ENCODE peak calls at places on chromosomes 3 and 15, in eight cellular contexts. F is CD8-positive, alpha-beta T cell; V is DND-41; Z is heart right ventricle; J is transverse colon; P is Panc1; E is breast epithelium; U is pancreas. N is an unnamed sample.

GRCh38 chr3:48989126-48989795 is 780 bp upstream of the P4HTM start:
- DNase-seq in F (no peak), Z (no peak), P (no peak), V (no peak), U (no peak), E (no peak), J (no peak), N (peak; percentile 54)

GRCh38 chr3:177300039-177300833 is 103.0 kb upstream of the TBL1XR1 start:
- DNase-seq in J (peak; percentile 76), V (no peak), F (no peak), U (peak; percentile 41), E (no peak), Z (no peak), P (no peak), N (no peak)

GRCh38 chr15:89490550-89491315 is 5.7 kb downstream of the RHCG start:
- DNase-seq in F (no peak), E (no peak), P (no peak), Z (no peak), V (no peak), U (no peak), J (no peak), N (no peak)

GRCh38 chr15:99504823-99505551 is 60.8 kb upstream of the MEF2A start:
- DNase-seq in E (no peak), V (no peak), J (no peak), P (no peak), U (no peak), F (no peak), Z (peak; percentile 7), N (no peak)

GRCh38 chr3:65632409-65632808 is 406.3 kb downstream of the MAGI1 start:
- DNase-seq in Z (no peak), J (no peak), F (no peak), V (no peak), U (no peak), E (no peak), P (no peak), N (no peak)

GRCh38 chr3:39133822-39134221 is 19.6 kb downstream of the CSRNP1 start:
- DNase-seq in U (no peak), E (no peak), F (no peak), V (no peak), Z (no peak), J (no peak), P (no peak), N (no peak)

GRCh38 chr3:33181229-33181628 is 37.4 kb downstream of the SUSD5 start:
- DNase-seq in U (no peak), Z (no peak), V (no peak), E (no peak), J (no peak), F (no peak), P (no peak), N (no peak)

GRCh38 chr15:59892995-59893394 is 111.1 kb upstream of the FOXB1 start:
- DNase-seq in Z (no peak), P (no peak), J (no peak), F (no peak), E (no peak), V (peak; percentile 6), U (no peak), N (peak; percentile 36)

GRCh38 chr3:58171126-58171525 is 39.6 kb downstream of the DNASE1L3 start:
- DNase-seq in V (no peak), J (no peak), Z (no peak), P (no peak), F (no peak), E (no peak), U (no peak), N (no peak)

GRCh38 chr15:41530363-41530956 is 13.6 kb downstream of the RPAP1 start:
- DNase-seq in F (no peak), E (no peak), J (no peak), U (no peak), Z (no peak), P (no peak), V (no peak), N (no peak)

GRCh38 chr3:160106905-160107861 is 118.0 kb upstream of the C3orf80 start:
- DNase-seq in E (no peak), F (no peak), Z (no peak), V (no peak), J (peak; percentile 58), U (peak; percentile 32), P (no peak), N (no peak)

GRCh38 chr15:52010633-52011595 is 8.1 kb upstream of the MAPK6 start:
- DNase-seq in P (peak; percentile 89), E (peak; percentile 68), V (no peak), F (no peak), Z (no peak), U (peak; percentile 36), J (no peak), N (no peak)

GRCh38 chr15:72970965-72971746 is 81.1 kb upstream of the NEO1 start:
- DNase-seq in F (no peak), Z (no peak), P (no peak), V (no peak), E (no peak), U (no peak), J (no peak), N (no peak)
- H3K27me3 ChIP-seq in F (no peaks in the 10 kb centered on the region), Z (no peaks in the 10 kb centered on the region), P (peaks cover 11% of the 10 kb centered on the region), V (peaks cover 10% of the 10 kb centered on the region), E (no peaks in the 10 kb centered on the region), U (no peaks in the 10 kb centered on the region), J (no peaks in the 10 kb centered on the region), N (no peaks in the 10 kb centered on the region)

GRCh38 chr3:136889947-136890346 is 27.9 kb downstream of the NCK1 start:
- DNase-seq in U (no peak), Z (no peak), P (no peak), V (no peak), J (no peak), F (no peak), E (no peak), N (no peak)

GRCh38 chr3:136883967-136884720 is 22.1 kb downstream of the NCK1 start:
- DNase-seq in U (no peak), V (peak; percentile 44), J (no peak), E (no peak), F (no peak), Z (no peak), P (no peak), N (no peak)

GRCh38 chr3:136882575-136882974 is 20.6 kb downstream of the NCK1 start:
- DNase-seq in V (no peak), E (no peak), U (no peak), Z (no peak), P (no peak), J (no peak), F (no peak), N (no peak)

DNA sequence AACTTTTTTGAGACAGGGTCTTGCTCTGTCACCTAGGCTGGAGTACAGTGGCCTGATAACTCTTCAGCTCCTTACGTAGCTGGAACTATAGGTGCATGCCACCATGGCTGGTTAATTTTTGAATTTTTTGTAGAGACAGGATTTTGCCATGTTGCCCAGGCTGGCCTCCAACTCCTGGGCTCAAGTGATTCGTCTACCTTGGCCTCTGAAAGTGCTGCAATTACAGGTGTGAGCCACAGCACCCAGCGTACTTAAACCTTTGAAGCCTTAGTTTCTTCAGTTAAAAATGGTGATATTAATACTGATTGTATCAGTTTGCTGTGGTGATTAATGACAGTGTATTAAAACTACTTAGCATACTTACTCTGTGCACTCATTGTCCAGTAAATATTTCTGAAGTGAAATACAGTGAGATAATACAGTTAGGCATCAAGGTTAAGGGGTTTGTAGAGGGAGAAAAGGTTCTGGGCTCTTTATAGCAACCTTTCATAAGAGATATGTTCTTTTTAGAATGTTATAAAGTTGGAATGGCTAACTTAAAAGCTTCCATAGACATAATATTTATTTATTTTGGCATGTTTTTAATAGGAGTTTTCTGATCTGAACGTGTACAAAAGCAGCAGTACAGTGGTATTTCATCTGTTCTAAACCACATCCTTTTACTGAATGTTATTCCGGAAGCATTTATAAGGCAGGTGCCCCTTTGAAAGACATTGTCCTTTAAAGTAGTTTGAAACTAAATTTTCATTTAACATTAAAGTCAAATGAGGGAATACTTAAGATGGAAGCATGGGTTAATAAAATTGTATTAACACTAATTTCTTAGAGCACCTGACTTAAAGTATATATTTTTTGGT is 23.6 kb downstream of the NCK1 start:
- DNase-seq in Z (no peak), J (no peak), U (no peak), F (no peak), V (peak; percentile 46), P (no peak), E (no peak), N (no peak)
- H3K4me3 ChIP-seq in Z (no peak overlapping the region), J (no peak overlapping the region), U (no peak overlapping the region), F (peak overlapping the region; percentile 38), V (no peak overlapping the region), P (no peak overlapping the region), E (no peak overlapping the region), N (no peak overlapping the region)

DNA sequence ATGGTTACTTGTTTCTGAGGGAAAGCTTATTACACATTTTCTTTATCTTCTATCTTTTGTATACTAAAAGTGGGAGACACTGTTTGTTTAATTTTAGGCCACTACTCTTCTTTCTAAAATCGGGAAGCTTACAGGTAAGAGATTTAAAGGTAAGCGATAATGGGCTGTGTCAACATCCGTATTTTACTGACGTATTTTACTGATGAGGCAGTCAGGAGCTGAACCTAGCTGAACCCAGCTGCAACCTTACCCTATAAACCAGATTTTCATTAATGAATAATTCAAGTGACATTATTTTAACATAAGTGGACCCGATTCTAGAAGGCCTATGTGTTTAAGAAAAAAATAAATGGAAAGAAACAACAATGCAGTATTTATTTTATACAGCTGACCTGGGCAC is 13.1 kb downstream of the PSMD6 start:
- DNase-seq in P (no peak), F (no peak), E (no peak), V (no peak), J (no peak), U (no peak), Z (no peak), N (no peak)
- H3K36me3 ChIP-seq in P (peaks cover 24% of the 10 kb centered on the region), F (peaks cover 75% of the 10 kb centered on the region), E (peaks cover 17% of the 10 kb centered on the region), V (peaks cover 99% of the 10 kb centered on the region), J (no peaks in the 10 kb centered on the region), U (peaks cover 50% of the 10 kb centered on the region), Z (peaks cover 69% of the 10 kb centered on the region), N (peaks cover 26% of the 10 kb centered on the region)

GRCh38 chr15:73717802-73718201 is 33.6 kb downstream of the CD276 start:
- DNase-seq in F (no peak), V (no peak), P (no peak), Z (no peak), J (no peak), U (no peak), E (no peak), N (peak; percentile 81)

GRCh38 chr15:73723146-73723545 is 30.0 kb downstream of the INSYN1 start:
- DNase-seq in U (no peak), P (no peak), Z (no peak), V (no peak), E (no peak), J (no peak), F (no peak), N (no peak)

GRCh38 chr15:73724211-73724610 is 28.9 kb downstream of the INSYN1 start:
- DNase-seq in J (no peak), E (no peak), P (no peak), U (no peak), F (no peak), V (no peak), Z (no peak), N (no peak)

GRCh38 chr15:73727330-73728018 is 25.7 kb downstream of the INSYN1 start:
- DNase-seq in P (no peak), U (no peak), F (no peak), Z (no peak), V (no peak), J (no peak), E (no peak), N (no peak)

DNA sequence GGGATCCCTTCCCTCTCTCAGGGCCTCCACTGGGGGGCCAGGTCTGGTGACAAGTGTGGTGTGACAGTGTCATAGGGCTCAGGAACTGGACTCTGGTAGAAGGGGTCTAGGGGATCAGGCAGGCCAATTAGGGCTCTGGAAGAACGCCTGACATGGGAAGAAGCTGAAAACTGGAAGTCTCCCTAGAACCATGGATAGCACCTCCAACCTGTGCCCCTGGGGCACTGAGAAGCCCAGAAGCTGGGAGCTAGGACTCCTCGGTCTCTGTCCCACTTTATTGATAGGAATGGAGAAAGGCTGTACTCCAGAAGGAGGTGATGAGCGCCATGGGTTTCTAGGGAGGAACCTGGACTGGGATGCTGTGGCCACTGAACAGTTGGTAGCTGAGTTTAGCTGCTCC is 30.7 kb downstream of the INSYN1 start:
- DNase-seq in Z (no peak), V (no peak), E (no peak), F (no peak), J (no peak), P (no peak), U (no peak), N (no peak)
- H3K27me3 ChIP-seq in Z (no peaks in the 10 kb centered on the region), V (peaks cover 15% of the 10 kb centered on the region), E (no peaks in the 10 kb centered on the region), F (no peaks in the 10 kb centered on the region), J (no peaks in the 10 kb centered on the region), P (no peaks in the 10 kb centered on the region), U (no peaks in the 10 kb centered on the region), N (no peaks in the 10 kb centered on the region)